ENCODE peak calls at places on chromosomes 16 and 17, in eight cellular contexts. One of them, this sample, is unnamed.

GRCh38 chr17:3826191-3826590 is 19.9 kb downstream of the NCBP3 start:
- DNase-seq in B cell: no peak
- DNase-seq in fibroblast of pulmonary artery: no peak
- DNase-seq in adrenal gland: no peak
- DNase-seq in transverse colon: no peak
- DNase-seq in lower leg skin: no peak
- DNase-seq in breast epithelium: no peak
- DNase-seq in mammary epithelial cell: no peak
- DNase-seq in this sample: no peak

GRCh38 chr17:55674107-55674506 is 48.6 kb downstream of the TMEM100 start:
- DNase-seq in B cell: no peak
- DNase-seq in fibroblast of pulmonary artery: peak; percentile 9
- DNase-seq in adrenal gland: no peak
- DNase-seq in transverse colon: no peak
- DNase-seq in lower leg skin: no peak
- DNase-seq in breast epithelium: no peak
- DNase-seq in mammary epithelial cell: peak; percentile 4
- DNase-seq in this sample: no peak

GRCh38 chr17:15973834-15974233 is 25.7 kb downstream of the ZSWIM7 start:
- DNase-seq in B cell: no peak
- DNase-seq in fibroblast of pulmonary artery: no peak
- DNase-seq in adrenal gland: no peak
- DNase-seq in transverse colon: no peak
- DNase-seq in lower leg skin: peak; percentile 21
- DNase-seq in breast epithelium: no peak
- DNase-seq in mammary epithelial cell: no peak
- DNase-seq in this sample: no peak

GRCh38 chr17:3802461-3803307 is 1.7 kb upstream of the ITGAE start:
- DNase-seq in B cell: no peak
- DNase-seq in fibroblast of pulmonary artery: peak; percentile 84
- DNase-seq in adrenal gland: peak; percentile 82
- DNase-seq in transverse colon: peak; percentile 45
- DNase-seq in lower leg skin: peak; percentile 78
- DNase-seq in breast epithelium: no peak
- DNase-seq in mammary epithelial cell: peak; percentile 48
- DNase-seq in this sample: no peak

GRCh38 chr17:67139784-67140665 is 95.7 kb downstream of the CACNG1 start:
- DNase-seq in B cell: no peak
- DNase-seq in fibroblast of pulmonary artery: peak; percentile 74
- DNase-seq in adrenal gland: peak; percentile 33
- DNase-seq in transverse colon: no peak
- DNase-seq in lower leg skin: no peak
- DNase-seq in breast epithelium: no peak
- DNase-seq in mammary epithelial cell: peak; percentile 26
- DNase-seq in this sample: no peak

GRCh38 chr16:77273815-77274214 is 74.6 kb downstream of the SYCE1L start:
- DNase-seq in B cell: no peak
- DNase-seq in fibroblast of pulmonary artery: no peak
- DNase-seq in adrenal gland: no peak
- DNase-seq in transverse colon: no peak
- DNase-seq in lower leg skin: no peak
- DNase-seq in breast epithelium: no peak
- DNase-seq in mammary epithelial cell: peak; percentile 30
- DNase-seq in this sample: no peak

GRCh38 chr17:39607057-39607850 is 466 bp downstream of the NEUROD2 start:
- DNase-seq in B cell: no peak
- DNase-seq in fibroblast of pulmonary artery: no peak
- DNase-seq in adrenal gland: no peak
- DNase-seq in transverse colon: no peak
- DNase-seq in lower leg skin: no peak
- DNase-seq in breast epithelium: no peak
- DNase-seq in mammary epithelial cell: no peak
- DNase-seq in this sample: no peak

GRCh38 chr16:54540525-54541180 is 254.1 kb upstream of the IRX3 start:
- DNase-seq in B cell: no peak
- DNase-seq in fibroblast of pulmonary artery: no peak
- DNase-seq in adrenal gland: no peak
- DNase-seq in transverse colon: peak; percentile 9
- DNase-seq in lower leg skin: no peak
- DNase-seq in breast epithelium: peak; percentile 68
- DNase-seq in mammary epithelial cell: no peak
- DNase-seq in this sample: no peak

GRCh38 chr17:68450391-68450790 is 6.9 kb downstream of the WIPI1 start:
- DNase-seq in B cell: no peak
- DNase-seq in fibroblast of pulmonary artery: no peak
- DNase-seq in adrenal gland: no peak
- DNase-seq in transverse colon: no peak
- DNase-seq in lower leg skin: peak; percentile 49
- DNase-seq in breast epithelium: no peak
- DNase-seq in mammary epithelial cell: no peak
- DNase-seq in this sample: no peak

GRCh38 chr17:81693491-81694360 is 9.4 kb upstream of the MRPL12 start:
- DNase-seq in B cell: no peak
- DNase-seq in fibroblast of pulmonary artery: no peak
- DNase-seq in adrenal gland: no peak
- DNase-seq in transverse colon: no peak
- DNase-seq in lower leg skin: no peak
- DNase-seq in breast epithelium: no peak
- DNase-seq in mammary epithelial cell: no peak
- DNase-seq in this sample: no peak
- TF ChIP-seq CTCF in B cell: no peak
- TF ChIP-seq CTCF in fibroblast of pulmonary artery: no peak
- TF ChIP-seq CTCF in adrenal gland: no peak
- TF ChIP-seq CTCF in transverse colon: no peak
- TF ChIP-seq CTCF in lower leg skin: no peak
- TF ChIP-seq CTCF in breast epithelium: no peak
- TF ChIP-seq CTCF in mammary epithelial cell: no peak
- TF ChIP-seq CTCF in this sample: no peak

GRCh38 chr16:8905795-8906591 is 23.8 kb downstream of the LITAFD start:
- DNase-seq in B cell: no peak
- DNase-seq in fibroblast of pulmonary artery: no peak
- DNase-seq in adrenal gland: no peak
- DNase-seq in transverse colon: no peak
- DNase-seq in lower leg skin: peak; percentile 23
- DNase-seq in breast epithelium: no peak
- DNase-seq in mammary epithelial cell: no peak
- DNase-seq in this sample: no peak
- TF ChIP-seq CTCF in B cell: no peak
- TF ChIP-seq CTCF in fibroblast of pulmonary artery: peak; percentile 40
- TF ChIP-seq CTCF in adrenal gland: no peak
- TF ChIP-seq CTCF in transverse colon: no peak
- TF ChIP-seq CTCF in lower leg skin: no peak
- TF ChIP-seq CTCF in breast epithelium: no peak
- TF ChIP-seq CTCF in mammary epithelial cell: peak; percentile 7
- TF ChIP-seq CTCF in this sample: no peak

GRCh38 chr16:27191352-27191924 is 11.9 kb upstream of the KDM8 start:
- DNase-seq in B cell: no peak
- DNase-seq in fibroblast of pulmonary artery: no peak
- DNase-seq in adrenal gland: no peak
- DNase-seq in transverse colon: no peak
- DNase-seq in lower leg skin: no peak
- DNase-seq in breast epithelium: no peak
- DNase-seq in mammary epithelial cell: no peak
- DNase-seq in this sample: no peak

GRCh38 chr16:27188633-27189032 is 14.7 kb upstream of the KDM8 start:
- DNase-seq in B cell: no peak
- DNase-seq in fibroblast of pulmonary artery: no peak
- DNase-seq in adrenal gland: no peak
- DNase-seq in transverse colon: no peak
- DNase-seq in lower leg skin: no peak
- DNase-seq in breast epithelium: no peak
- DNase-seq in mammary epithelial cell: no peak
- DNase-seq in this sample: no peak

GRCh38 chr16:27190316-27190871 is 12.9 kb upstream of the KDM8 start:
- DNase-seq in B cell: no peak
- DNase-seq in fibroblast of pulmonary artery: no peak
- DNase-seq in adrenal gland: no peak
- DNase-seq in transverse colon: no peak
- DNase-seq in lower leg skin: no peak
- DNase-seq in breast epithelium: no peak
- DNase-seq in mammary epithelial cell: no peak
- DNase-seq in this sample: no peak

GRCh38 chr16:27193300-27193990 is 9.9 kb upstream of the KDM8 start:
- DNase-seq in B cell: no peak
- DNase-seq in fibroblast of pulmonary artery: no peak
- DNase-seq in adrenal gland: no peak
- DNase-seq in transverse colon: no peak
- DNase-seq in lower leg skin: no peak
- DNase-seq in breast epithelium: no peak
- DNase-seq in mammary epithelial cell: no peak
- DNase-seq in this sample: no peak

GRCh38 chr16:27189335-27189972 is 13.9 kb upstream of the KDM8 start:
- DNase-seq in B cell: no peak
- DNase-seq in fibroblast of pulmonary artery: no peak
- DNase-seq in adrenal gland: no peak
- DNase-seq in transverse colon: peak; percentile 64
- DNase-seq in lower leg skin: no peak
- DNase-seq in breast epithelium: no peak
- DNase-seq in mammary epithelial cell: no peak
- DNase-seq in this sample: no peak
- TF ChIP-seq CTCF in B cell: no peak
- TF ChIP-seq CTCF in fibroblast of pulmonary artery: no peak
- TF ChIP-seq CTCF in adrenal gland: no peak
- TF ChIP-seq CTCF in transverse colon: no peak
- TF ChIP-seq CTCF in lower leg skin: no peak
- TF ChIP-seq CTCF in breast epithelium: no peak
- TF ChIP-seq CTCF in mammary epithelial cell: no peak
- TF ChIP-seq CTCF in this sample: no peak

DNA sequence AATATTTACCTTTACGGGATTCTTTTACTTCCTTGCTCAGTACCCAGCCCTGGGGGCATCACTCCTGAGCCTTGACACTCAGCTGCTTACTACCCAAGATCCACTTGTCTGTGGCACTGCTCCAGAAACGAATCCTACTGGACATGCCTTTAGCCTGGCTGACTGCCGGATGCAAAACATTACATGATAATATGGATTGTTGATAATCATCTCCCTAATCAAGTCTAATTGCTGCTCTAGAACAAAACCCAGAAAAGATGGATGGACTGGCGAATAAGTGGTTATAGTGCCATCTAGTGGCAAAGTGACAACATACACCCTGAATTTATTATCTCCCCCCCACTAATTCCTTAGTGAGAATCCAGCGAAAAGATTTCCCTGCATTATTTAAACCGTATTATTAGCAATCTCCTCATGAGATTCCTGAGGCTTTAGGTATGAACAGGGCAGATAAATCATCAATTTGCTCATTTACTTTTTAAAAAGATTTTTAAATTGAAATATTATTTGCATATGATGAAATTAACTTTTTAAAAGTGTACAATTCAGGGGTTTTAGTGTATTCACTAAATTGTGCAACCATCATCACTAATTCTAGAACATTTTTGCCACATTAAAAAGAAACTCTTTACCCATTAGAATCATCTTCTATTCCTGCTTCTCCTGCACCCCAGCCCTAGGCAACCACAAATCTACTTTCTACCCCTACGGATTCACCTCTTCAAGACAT is 61.6 kb downstream of the RGS9 start:
- DNase-seq in B cell: no peak
- DNase-seq in fibroblast of pulmonary artery: peak; percentile 81
- DNase-seq in adrenal gland: peak; percentile 37
- DNase-seq in transverse colon: no peak
- DNase-seq in lower leg skin: no peak
- DNase-seq in breast epithelium: no peak
- DNase-seq in mammary epithelial cell: peak; percentile 35
- DNase-seq in this sample: peak; percentile 81
- TF ChIP-seq CTCF in B cell: peak; percentile 89
- TF ChIP-seq CTCF in fibroblast of pulmonary artery: peak; percentile 64
- TF ChIP-seq CTCF in adrenal gland: peak; percentile 92
- TF ChIP-seq CTCF in transverse colon: peak; percentile 88
- TF ChIP-seq CTCF in lower leg skin: no peak
- TF ChIP-seq CTCF in breast epithelium: peak; percentile 51
- TF ChIP-seq CTCF in mammary epithelial cell: peak; percentile 64
- TF ChIP-seq CTCF in this sample: peak; percentile 53

DNA sequence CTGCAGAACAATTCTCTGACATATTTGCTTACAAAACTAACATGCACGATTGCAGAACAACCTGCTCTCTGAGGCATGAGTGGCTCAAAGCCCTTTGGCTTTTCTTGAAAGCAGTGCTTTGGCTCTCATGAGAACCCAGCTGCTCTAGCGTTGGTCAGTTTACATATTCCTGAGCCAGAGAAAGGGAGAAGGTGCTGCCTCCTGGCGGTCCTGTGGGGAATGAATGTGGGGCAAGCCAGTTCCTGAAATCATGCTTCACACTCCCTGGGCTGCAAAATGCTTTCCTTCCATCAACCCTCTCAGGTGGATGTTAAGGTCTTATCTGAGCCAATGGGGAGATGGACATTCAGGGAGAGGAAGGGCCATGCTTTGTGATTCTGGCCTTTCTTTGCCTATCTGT is 122.5 kb upstream of the NLRP1 start:
- DNase-seq in B cell: peak; percentile 67
- DNase-seq in fibroblast of pulmonary artery: peak; percentile 65
- DNase-seq in adrenal gland: peak; percentile 80
- DNase-seq in transverse colon: peak; percentile 63
- DNase-seq in lower leg skin: peak; percentile 81
- DNase-seq in breast epithelium: peak; percentile 60
- DNase-seq in mammary epithelial cell: peak; percentile 26
- DNase-seq in this sample: peak; percentile 72
- TF ChIP-seq CTCF in B cell: peak; percentile 70
- TF ChIP-seq CTCF in fibroblast of pulmonary artery: peak; percentile 81
- TF ChIP-seq CTCF in adrenal gland: peak; percentile 54
- TF ChIP-seq CTCF in transverse colon: peak; percentile 56
- TF ChIP-seq CTCF in lower leg skin: no peak
- TF ChIP-seq CTCF in breast epithelium: no peak
- TF ChIP-seq CTCF in mammary epithelial cell: peak; percentile 62
- TF ChIP-seq CTCF in this sample: peak; percentile 53

This sample was measured in GM13976.